ENCODE peak calls at places on chromosome 4, in nine cellular contexts. H, T, E, S, B, Z, I, L and V are unnamed samples.

GRCh38 chr4:122798917-122799316 is 27.7 kb upstream of the FGF2 start:
- DNase-seq in H (no peak), T (no peak), E (no peak), S (no peak), B (no peak), Z (no peak), I (no peak), L (no peak), V (no peak)

GRCh38 chr4:155665054-155665453 is 1.6 kb upstream of the GUCY1A1 start:
- DNase-seq in H (no peak), T (no peak), E (no peak), S (no peak), B (no peak), Z (no peak), I (no peak), L (no peak), V (no peak)

GRCh38 chr4:113355550-113356371 is 306.3 kb downstream of the ANK2 start:
- DNase-seq in H (peak), T (peak), E (peak), S (peak), B (peak), Z (peak), I (peak), L (no peak), V (no peak)

GRCh38 chr4:104500452-104500851 is 5.8 kb upstream of the CXXC4 start:
- DNase-seq in H (peak), T (peak), E (no peak), S (no peak), B (no peak), Z (no peak), I (no peak), L (peak), V (no peak)

GRCh38 chr4:143252478-143252877 is 67.8 kb downstream of the USP38 start:
- DNase-seq in H (no peak), T (no peak), E (no peak), S (no peak), B (no peak), Z (no peak), I (no peak), L (no peak), V (no peak)

GRCh38 chr4:3121110-3121509 is 46.6 kb downstream of the HTT start:
- DNase-seq in H (no peak), T (no peak), E (no peak), S (no peak), B (no peak), Z (no peak), I (no peak), L (no peak), V (no peak)

GRCh38 chr4:2754848-2755820 is 1.0 kb downstream of the TNIP2 start:
- DNase-seq in H (peak), T (no peak), E (no peak), S (no peak), B (no peak), Z (no peak), I (no peak), L (no peak), V (no peak)

GRCh38 chr4:177554966-177555574 is 112.8 kb upstream of the AGA start:
- DNase-seq in H (no peak), T (peak), E (peak), S (peak), B (no peak), Z (no peak), I (peak), L (peak), V (no peak)

GRCh38 chr4:165991325-165992180 is 118.5 kb downstream of the TLL1 start:
- DNase-seq in H (no peak), T (no peak), E (no peak), S (no peak), B (no peak), Z (no peak), I (peak), L (no peak), V (no peak)

GRCh38 chr4:175971393-175972179 is 94.1 kb upstream of the WDR17 start:
- DNase-seq in H (no peak), T (no peak), E (peak), S (no peak), B (no peak), Z (no peak), I (no peak), L (peak), V (no peak)

GRCh38 chr4:168028568-168028967 is 63.8 kb upstream of the ANXA10 start:
- DNase-seq in H (no peak), T (no peak), E (no peak), S (no peak), B (no peak), Z (no peak), I (peak), L (no peak), V (no peak)

GRCh38 chr4:126004936-126005335 is 690.2 kb downstream of the FAT4 start:
- DNase-seq in H (no peak), T (peak), E (peak), S (no peak), B (no peak), Z (no peak), I (peak), L (peak), V (no peak)

GRCh38 chr4:142211444-142211843 is 575.1 kb downstream of the IL15 start:
- DNase-seq in H (no peak), T (no peak), E (no peak), S (no peak), B (no peak), Z (no peak), I (no peak), L (no peak), V (no peak)

GRCh38 chr4:108171541-108172230 is 3.0 kb upstream of the LEF1 start:
- DNase-seq in H (no peak), T (no peak), E (peak), S (peak), B (peak), Z (no peak), I (no peak), L (peak), V (no peak)

GRCh38 chr4:143653031-143653430 is 47.4 kb downstream of the FREM3 start:
- DNase-seq in H (no peak), T (no peak), E (peak), S (no peak), B (no peak), Z (no peak), I (peak), L (no peak), V (no peak)

GRCh38 chr4:71709961-71710360 is 73.9 kb downstream of the GC start:
- DNase-seq in H (no peak), T (no peak), E (no peak), S (no peak), B (no peak), Z (no peak), I (no peak), L (peak), V (no peak)

GRCh38 chr4:176789955-176790354 is 2.8 kb downstream of the VEGFC start:
- DNase-seq in H (no peak), T (peak), E (peak), S (no peak), B (no peak), Z (no peak), I (peak), L (peak), V (no peak)

GRCh38 chr4:74433541-74434172 is 11.3 kb upstream of the AREG start:
- DNase-seq in H (no peak), T (no peak), E (no peak), S (peak), B (no peak), Z (no peak), I (peak), L (no peak), V (no peak)

GRCh38 chr4:176540814-176541213 is 221.0 kb downstream of the SPCS3 start:
- DNase-seq in H (no peak), T (no peak), E (peak), S (no peak), B (no peak), Z (no peak), I (no peak), L (no peak), V (no peak)

GRCh38 chr4:1603413-1604135 is 80.5 kb downstream of the FAM53A start:
- DNase-seq in H (peak), T (no peak), E (no peak), S (no peak), B (no peak), Z (no peak), I (no peak), L (no peak), V (peak)

GRCh38 chr4:1604181-1604705 is 79.9 kb downstream of the FAM53A start:
- DNase-seq in H (peak), T (no peak), E (no peak), S (no peak), B (no peak), Z (no peak), I (peak), L (no peak), V (peak)

GRCh38 chr4:1602621-1603412 is 81.3 kb downstream of the FAM53A start:
- DNase-seq in H (peak), T (no peak), E (no peak), S (no peak), B (no peak), Z (no peak), I (no peak), L (no peak), V (no peak)

GRCh38 chr4:1601852-1602525 is 82.1 kb downstream of the FAM53A start:
- DNase-seq in H (peak), T (no peak), E (no peak), S (no peak), B (no peak), Z (no peak), I (no peak), L (no peak), V (no peak)

DNA sequence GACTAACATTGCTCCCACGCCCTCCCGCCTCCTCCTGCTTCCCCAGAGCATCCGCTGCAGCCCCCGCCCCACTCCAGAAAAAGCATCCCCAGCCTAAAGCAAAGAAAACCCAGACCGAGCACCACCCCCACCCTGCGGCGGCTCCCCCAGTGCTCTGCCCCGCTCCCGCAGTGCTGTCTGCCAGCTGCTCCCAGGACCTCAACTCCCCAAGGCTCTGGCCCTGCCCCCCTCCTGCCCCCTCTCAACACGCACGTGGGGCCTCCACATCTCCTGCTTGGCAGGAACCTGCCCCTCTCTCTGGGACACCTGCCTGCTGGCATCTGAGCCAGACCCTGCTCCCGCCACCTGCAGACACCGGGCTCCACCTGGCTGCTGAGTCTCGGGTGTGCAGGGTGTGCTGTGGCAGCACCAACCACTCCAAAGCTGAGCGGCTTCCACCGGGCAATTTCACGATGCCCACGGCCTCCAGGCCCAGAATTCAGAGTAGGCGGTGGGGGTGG is 79.4 kb downstream of the FAM53A start:
- DNase-seq in H (peak), T (peak), E (no peak), S (no peak), B (peak), Z (no peak), I (no peak), L (no peak), V (peak)
- TF ChIP-seq CTCF in H (no peak), T (no peak), E (no peak), S (no peak), B (peak), Z (peak), I (no peak), L (no peak), V (no peak)

GRCh38 chr4:40976343-40976742 is 226.6 kb downstream of the NSUN7 start:
- DNase-seq in H (no peak), T (peak), E (peak), S (peak), B (no peak), Z (peak), I (peak), L (peak), V (no peak)

GRCh38 chr4:40986375-40986774 is 228.0 kb downstream of the APBB2 start:
- DNase-seq in H (no peak), T (no peak), E (no peak), S (no peak), B (no peak), Z (no peak), I (no peak), L (no peak), V (no peak)

GRCh38 chr4:40978548-40978947 is 228.8 kb downstream of the NSUN7 start:
- DNase-seq in H (no peak), T (no peak), E (no peak), S (no peak), B (no peak), Z (no peak), I (no peak), L (no peak), V (no peak)

GRCh38 chr4:40984051-40984450 is 230.3 kb downstream of the APBB2 start:
- DNase-seq in H (no peak), T (peak), E (no peak), S (no peak), B (no peak), Z (no peak), I (no peak), L (no peak), V (no peak)

DNA sequence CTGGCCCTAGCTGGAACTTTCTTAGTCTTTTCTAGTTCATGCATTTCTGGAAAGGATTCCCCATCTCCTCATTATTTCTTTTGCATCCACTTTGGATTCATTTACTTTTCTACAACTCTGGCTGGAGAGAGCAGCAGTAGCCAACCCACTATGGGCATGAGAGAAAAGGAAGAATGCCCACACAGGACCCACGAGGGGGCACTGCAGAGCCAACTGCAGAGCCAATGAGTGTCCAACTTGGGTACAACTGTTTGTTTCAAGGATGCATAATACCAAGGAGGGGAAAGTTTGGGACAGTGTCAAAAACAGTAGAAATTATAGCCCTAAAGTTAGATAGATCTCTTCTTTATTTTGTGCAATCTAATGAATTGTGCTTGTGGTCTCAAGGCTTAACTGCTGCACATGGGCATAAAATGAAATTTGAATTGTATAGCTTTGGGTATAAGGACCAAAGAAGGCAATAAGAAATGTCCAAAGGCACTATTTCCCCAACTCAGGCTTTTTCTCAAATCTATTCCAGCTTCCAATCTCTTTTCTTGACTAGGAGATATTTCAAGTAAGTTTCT is 230.6 kb downstream of the NSUN7 start:
- DNase-seq in H (no peak), T (peak), E (no peak), S (peak), B (no peak), Z (no peak), I (no peak), L (peak), V (no peak)
- TF ChIP-seq CTCF in H (peak), T (no peak), E (peak), S (peak), B (no peak), Z (peak), I (peak), L (peak), V (peak)

GRCh38 chr4:110170861-110171260 is 27.6 kb downstream of the ELOVL6 start:
- DNase-seq in H (no peak), T (no peak), E (no peak), S (peak), B (no peak), Z (no peak), I (no peak), L (peak), V (no peak)
- TF ChIP-seq CTCF in H (no peak), T (no peak), E (no peak), S (peak), B (no peak), Z (no peak), I (no peak), L (peak), V (no peak)

GRCh38 chr4:16790508-16790907 is 107.9 kb downstream of the LDB2 start:
- DNase-seq in H (no peak), T (no peak), E (no peak), S (no peak), B (no peak), Z (no peak), I (no peak), L (no peak), V (no peak)

GRCh38 chr4:16791460-16791859 is 107.0 kb downstream of the LDB2 start:
- DNase-seq in H (no peak), T (no peak), E (no peak), S (no peak), B (no peak), Z (no peak), I (no peak), L (no peak), V (no peak)

DNA sequence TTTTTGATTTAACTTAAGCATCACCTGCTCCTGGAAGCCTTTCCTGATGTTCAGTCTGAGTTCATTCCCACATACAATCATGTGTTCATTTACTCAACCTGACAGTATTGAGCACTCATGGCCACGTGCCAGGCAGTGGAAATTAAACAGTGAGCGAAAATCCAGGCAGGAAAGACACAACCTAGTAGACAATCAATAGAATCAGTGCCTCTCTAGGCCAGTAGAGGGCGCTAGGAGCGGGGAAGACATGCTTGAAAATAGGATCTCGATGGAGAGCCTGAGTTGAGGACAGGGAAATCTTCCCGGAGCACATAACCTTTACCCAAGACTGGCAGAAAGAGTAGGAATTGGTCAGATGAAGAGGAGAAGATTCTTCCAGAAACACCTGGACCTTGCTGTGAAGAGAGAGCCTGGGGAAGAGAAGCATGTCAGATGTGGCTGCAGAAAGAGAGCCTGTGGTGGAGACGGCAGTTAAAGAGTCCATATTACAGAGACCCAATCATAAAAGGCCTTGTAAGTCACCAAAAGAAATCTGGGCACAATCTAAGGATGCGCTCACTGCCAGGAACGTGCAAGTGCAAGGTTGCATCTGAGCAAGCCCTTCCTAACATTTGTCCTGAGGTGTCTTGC is 103.5 kb downstream of the LDB2 start:
- DNase-seq in H (peak), T (peak), E (peak), S (peak), B (no peak), Z (no peak), I (peak), L (peak), V (no peak)
- TF ChIP-seq CTCF in H (peak), T (peak), E (peak), S (peak), B (peak), Z (peak), I (peak), L (peak), V (peak)

GRCh38 chr4:80071643-80072606 is 1.1 kb downstream of the ANTXR2 start:
- DNase-seq in H (peak), T (peak), E (peak), S (peak), B (peak), Z (no peak), I (no peak), L (peak), V (peak)
- TF ChIP-seq CTCF in H (no peak), T (no peak), E (no peak), S (no peak), B (no peak), Z (no peak), I (no peak), L (no peak), V (no peak)

DNA sequence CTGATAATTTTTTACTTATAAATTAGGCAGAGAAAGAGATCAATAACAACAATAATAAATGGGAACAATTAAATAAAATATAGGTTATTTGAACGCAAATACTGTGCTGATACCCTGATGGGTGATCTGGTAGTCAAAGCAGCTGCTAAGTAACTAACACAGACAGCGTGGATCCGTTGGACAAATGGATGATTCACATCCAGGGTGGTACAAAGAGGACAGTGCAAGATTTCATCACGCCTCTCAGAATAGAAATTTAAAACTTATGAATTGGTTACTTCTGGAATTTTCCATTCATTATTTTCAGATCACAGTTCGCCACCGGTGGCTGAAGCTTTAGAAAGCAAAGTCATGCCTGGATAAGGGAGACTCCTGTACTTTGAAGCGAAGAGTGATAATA is 1066.0 kb upstream of the ADGRL3 start:
- DNase-seq in H (no peak), T (no peak), E (peak), S (no peak), B (no peak), Z (no peak), I (no peak), L (no peak), V (no peak)
- TF ChIP-seq CTCF in H (no peak), T (no peak), E (no peak), S (no peak), B (no peak), Z (no peak), I (no peak), L (no peak), V (no peak)

DNA sequence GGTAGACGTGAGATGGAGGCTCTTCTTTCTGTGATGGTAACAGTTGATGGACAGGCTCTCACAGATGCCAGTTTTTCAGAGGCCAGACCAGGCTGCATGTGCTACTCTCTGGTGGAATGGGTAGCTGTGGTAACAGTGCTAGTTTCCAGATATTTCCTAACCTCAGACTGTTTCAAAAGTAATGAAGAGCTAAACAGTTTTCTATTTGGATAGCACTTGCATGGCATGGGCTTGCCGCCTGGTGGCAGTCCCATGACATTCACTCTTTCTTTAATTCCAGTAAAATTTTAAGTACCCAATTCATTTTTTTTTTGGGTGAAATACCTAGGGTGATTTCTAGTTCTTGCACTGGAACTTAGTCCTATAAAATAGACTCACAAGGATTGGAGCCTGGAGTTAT is 220.2 kb upstream of the MAD2L1 start:
- DNase-seq in H (no peak), T (peak), E (no peak), S (peak), B (no peak), Z (no peak), I (no peak), L (no peak), V (no peak)
- TF ChIP-seq CTCF in H (no peak), T (no peak), E (no peak), S (peak), B (no peak), Z (no peak), I (no peak), L (peak), V (no peak)

GRCh38 chr4:139740531-139741041 is 75.0 kb downstream of the MGST2 start:
- DNase-seq in H (peak), T (peak), E (peak), S (peak), B (no peak), Z (no peak), I (peak), L (no peak), V (peak)
- TF ChIP-seq CTCF in H (peak), T (no peak), E (peak), S (no peak), B (no peak), Z (no peak), I (peak), L (no peak), V (no peak)

GRCh38 chr4:103204114-103204513 is 6.0 kb upstream of the CENPE start:
- DNase-seq in H (no peak), T (no peak), E (peak), S (no peak), B (no peak), Z (no peak), I (peak), L (peak), V (no peak)

GRCh38 chr4:103201724-103202123 is 3.6 kb upstream of the CENPE start:
- DNase-seq in H (no peak), T (no peak), E (no peak), S (no peak), B (no peak), Z (no peak), I (no peak), L (peak), V (no peak)

DNA sequence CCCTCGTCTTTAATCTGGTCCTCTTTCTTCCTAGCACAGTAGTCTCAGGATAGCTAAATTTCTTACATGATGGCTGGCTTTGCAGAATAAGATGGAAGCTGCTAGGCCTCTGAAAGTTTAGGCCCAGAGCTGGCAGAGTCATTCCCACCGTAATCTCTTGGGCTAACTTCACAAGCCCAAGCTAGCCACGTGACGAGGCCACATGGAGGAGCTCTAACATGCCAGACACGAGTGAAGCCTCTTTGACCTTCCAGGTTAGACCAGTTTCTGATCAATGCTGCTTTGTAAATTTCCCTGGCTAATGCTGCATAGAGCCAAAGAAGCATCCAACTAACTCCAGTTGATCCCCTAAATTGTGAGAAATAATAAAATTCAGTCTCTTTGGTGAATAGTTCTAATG is 9.5 kb upstream of the CENPE start:
- DNase-seq in H (no peak), T (no peak), E (no peak), S (peak), B (no peak), Z (no peak), I (peak), L (peak), V (no peak)
- TF ChIP-seq CTCF in H (no peak), T (no peak), E (no peak), S (peak), B (no peak), Z (no peak), I (peak), L (peak), V (no peak)